ENCODE peak calls at places on chromosome 7, in nine cellular contexts. G is upper lobe of left lung; D is sigmoid colon; N is Karpas-422; M is CD8-positive, alpha-beta T cell; F is fibroblast of lung; V is K562; U is body of pancreas; L is transverse colon. P is an unnamed sample. For H3K27me3, the result is how much of the 10 kb centered on the place peaks cover.

GRCh38 chr7:108002726-108003590 is at the start of gene LAMB1:
- DNase-seq in G (peak), D (peak), N (no peak), M (no peak), F (peak), V (peak), U (peak), L (peak), P (no peak)

GRCh38 chr7:23205861-23206510 is 24.1 kb downstream of the NUP42 start:
- DNase-seq in G (peak), D (no peak), N (no peak), M (no peak), F (no peak), V (no peak), U (no peak), L (no peak), P (no peak)

GRCh38 chr7:117230276-117231046 is 92.4 kb downstream of the WNT2 start:
- DNase-seq in G (no peak), D (no peak), N (no peak), M (no peak), F (peak), V (no peak), U (no peak), L (no peak), P (no peak)

GRCh38 chr7:38411404-38411803 is 138.0 kb upstream of the TARP start:
- DNase-seq in G (no peak), D (no peak), N (peak), M (no peak), F (no peak), V (peak), U (no peak), L (no peak), P (no peak)

GRCh38 chr7:73358590-73359275 is 30.8 kb downstream of the FKBP6 start:
- DNase-seq in G (no peak), D (no peak), N (no peak), M (no peak), F (no peak), V (no peak), U (no peak), L (no peak), P (no peak)

GRCh38 chr7:87899258-87899657 is 23.0 kb downstream of the DBF4 start:
- DNase-seq in G (no peak), D (no peak), N (no peak), M (no peak), F (no peak), V (no peak), U (no peak), L (no peak), P (no peak)

GRCh38 chr7:102415685-102416225 is 17.6 kb upstream of the ORAI2 start:
- DNase-seq in G (peak), D (no peak), N (no peak), M (peak), F (no peak), V (peak), U (no peak), L (peak), P (no peak)

GRCh38 chr7:92276486-92276885 is 30.7 kb downstream of the ANKIB1 start:
- DNase-seq in G (no peak), D (no peak), N (peak), M (no peak), F (no peak), V (no peak), U (no peak), L (no peak), P (no peak)

GRCh38 chr7:25951414-25952276 is 200.4 kb upstream of the NFE2L3 start:
- DNase-seq in G (no peak), D (peak), N (peak), M (no peak), F (peak), V (no peak), U (peak), L (no peak), P (no peak)

GRCh38 chr7:29607889-29608288 is 44.3 kb downstream of the PRR15 start:
- DNase-seq in G (no peak), D (no peak), N (peak), M (no peak), F (peak), V (no peak), U (no peak), L (no peak), P (no peak)

GRCh38 chr7:118080947-118081346 is 103.0 kb upstream of the LSM8 start:
- DNase-seq in G (no peak), D (no peak), N (no peak), M (no peak), F (peak), V (peak), U (no peak), L (no peak), P (no peak)

GRCh38 chr7:159125104-159125943 is 19.3 kb downstream of the VIPR2 start:
- DNase-seq in G (no peak), D (no peak), N (peak), M (no peak), F (no peak), V (no peak), U (peak), L (no peak), P (no peak)

GRCh38 chr7:92641921-92642511 is 51.8 kb upstream of the FAM133B start:
- DNase-seq in G (no peak), D (no peak), N (no peak), M (peak), F (peak), V (no peak), U (no peak), L (no peak), P (no peak)

GRCh38 chr7:102009628-102010027 is 192.2 kb downstream of the CUX1 start:
- DNase-seq in G (no peak), D (no peak), N (no peak), M (no peak), F (no peak), V (no peak), U (no peak), L (no peak), P (no peak)

GRCh38 chr7:91185771-91186170 is 78.5 kb upstream of the FZD1 start:
- DNase-seq in G (no peak), D (no peak), N (no peak), M (no peak), F (no peak), V (no peak), U (no peak), L (no peak), P (no peak)

GRCh38 chr7:91187061-91187460 is 77.2 kb upstream of the FZD1 start:
- DNase-seq in G (no peak), D (no peak), N (no peak), M (no peak), F (no peak), V (no peak), U (no peak), L (no peak), P (no peak)

GRCh38 chr7:91181949-91182348 is 82.3 kb upstream of the FZD1 start:
- DNase-seq in G (no peak), D (no peak), N (no peak), M (no peak), F (no peak), V (no peak), U (no peak), L (no peak), P (no peak)

GRCh38 chr7:91183408-91183807 is 80.8 kb upstream of the FZD1 start:
- DNase-seq in G (no peak), D (no peak), N (no peak), M (no peak), F (no peak), V (no peak), U (no peak), L (no peak), P (no peak)

DNA sequence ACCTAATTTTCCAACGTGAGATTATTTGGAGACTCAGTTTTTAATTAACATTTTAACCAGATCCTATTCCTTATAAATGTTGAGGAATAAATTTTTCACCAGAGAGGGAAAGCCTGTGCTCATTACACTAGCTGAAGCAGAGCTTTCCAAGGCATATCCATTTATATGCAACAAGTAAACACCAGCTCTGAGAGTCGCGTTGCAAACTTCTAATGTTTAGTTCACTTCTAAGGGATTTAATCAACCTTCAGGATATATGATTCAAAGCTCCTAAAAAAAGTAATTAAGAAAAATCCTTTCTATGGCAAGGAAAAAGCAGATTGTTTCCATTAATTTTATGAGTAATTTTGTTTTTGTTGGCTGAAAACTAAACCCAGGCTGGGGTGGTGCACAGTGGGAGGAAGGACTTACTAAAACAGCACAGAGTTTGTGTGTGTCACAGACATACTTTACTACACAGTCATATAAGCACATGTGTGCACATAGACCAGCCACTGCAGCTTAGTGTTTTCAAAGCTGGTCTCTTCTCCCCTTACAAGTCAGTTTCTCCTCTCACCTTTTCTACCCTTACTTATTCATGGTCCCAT is 81.3 kb upstream of the FZD1 start:
- DNase-seq in G (no peak), D (no peak), N (no peak), M (no peak), F (peak), V (no peak), U (no peak), L (no peak), P (no peak)
- H3K27ac ChIP-seq in G (no peak), D (no peak), N (no peak), M (no peak), F (peak), V (no peak), U (no peak), L (no peak), P (no peak)

DNA sequence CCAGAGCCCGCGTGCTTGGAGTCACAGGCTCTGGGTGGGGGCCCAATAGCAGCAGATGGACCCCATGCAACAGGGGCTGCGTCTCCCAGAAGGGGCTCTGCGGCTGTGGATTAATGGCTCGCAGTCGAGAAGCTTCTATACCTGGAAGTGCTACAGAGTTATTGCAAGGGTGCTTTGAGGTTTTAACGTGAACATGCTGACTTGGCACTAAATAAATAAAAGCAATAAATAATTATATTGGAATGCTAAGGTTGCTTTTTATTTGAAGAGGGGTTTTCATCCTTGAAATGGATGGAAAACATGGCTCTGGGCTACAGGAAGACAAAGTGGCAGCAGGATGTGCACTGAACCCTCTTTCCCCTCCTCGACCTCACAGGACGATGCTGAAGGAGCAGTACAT is 122.4 kb downstream of the PAXIP1 start:
- DNase-seq in G (no peak), D (no peak), N (no peak), M (no peak), F (no peak), V (no peak), U (no peak), L (no peak), P (no peak)
- H3K27me3 ChIP-seq in G (under half), D (under half), N (under half), M (under half), F (under half), V (under half), U (under half), L (under half), P (under half)

DNA sequence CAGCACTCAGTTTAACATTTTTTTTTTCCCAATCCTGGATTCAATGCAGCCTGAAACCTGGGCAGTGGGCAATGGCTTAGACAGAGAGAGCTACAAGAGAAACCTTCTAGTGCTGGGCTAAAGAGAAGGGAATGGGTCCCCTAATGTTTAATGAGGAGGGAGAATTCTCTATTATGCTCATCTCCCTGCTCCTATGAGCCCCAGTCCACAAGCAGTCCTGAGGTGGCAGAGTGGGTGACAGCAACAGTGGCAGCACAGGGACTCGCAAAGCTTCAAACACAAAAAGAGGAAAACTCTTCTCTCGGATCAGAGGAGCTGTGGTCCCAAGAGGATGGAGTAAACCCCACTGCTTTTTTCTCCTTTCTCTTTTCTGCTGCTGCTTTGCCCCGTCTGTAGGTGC is 36.5 kb downstream of the COBL start:
- DNase-seq in G (no peak), D (no peak), N (no peak), M (no peak), F (no peak), V (no peak), U (no peak), L (no peak), P (no peak)
- H3K27ac ChIP-seq in G (no peak), D (no peak), N (no peak), M (no peak), F (no peak), V (no peak), U (no peak), L (no peak), P (no peak)

DNA sequence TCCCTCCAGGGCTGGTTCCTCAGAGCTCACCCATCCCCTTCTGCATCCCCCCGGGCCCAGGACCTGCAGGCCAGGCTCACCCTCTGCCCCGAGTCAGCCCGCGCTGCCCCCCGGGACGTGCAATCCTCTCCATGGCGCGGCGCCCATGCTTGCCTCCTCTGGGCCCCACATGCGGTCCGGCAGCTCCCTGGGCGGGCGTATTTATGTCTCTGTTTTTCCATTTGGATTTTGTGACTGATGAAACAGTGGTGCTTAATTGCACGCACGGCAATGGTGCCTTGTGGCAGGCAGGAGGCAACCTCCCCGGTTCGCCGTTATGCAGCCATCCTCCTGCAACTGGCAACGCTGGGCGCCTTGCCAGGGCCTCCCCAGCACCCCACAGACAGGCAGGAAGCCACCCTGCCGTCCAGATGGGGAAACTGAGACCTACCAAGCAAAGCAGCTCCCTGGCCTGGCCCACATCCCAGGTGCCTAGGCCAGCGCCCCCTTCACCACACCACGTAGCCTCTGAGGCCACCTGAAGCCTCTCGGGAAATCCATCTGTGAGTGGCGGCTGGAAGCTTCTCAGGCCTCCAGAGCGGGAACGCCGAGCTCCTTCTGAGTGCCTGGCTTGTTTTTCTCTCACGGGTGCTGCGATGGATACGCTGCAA is 58.5 kb downstream of the UNCX start:
- DNase-seq in G (peak), D (no peak), N (no peak), M (no peak), F (peak), V (no peak), U (no peak), L (no peak), P (no peak)
- H3K27me3 ChIP-seq in G (under half), D (half or more), N (under half), M (under half), F (under half), V (under half), U (under half), L (half or more), P (under half)

DNA sequence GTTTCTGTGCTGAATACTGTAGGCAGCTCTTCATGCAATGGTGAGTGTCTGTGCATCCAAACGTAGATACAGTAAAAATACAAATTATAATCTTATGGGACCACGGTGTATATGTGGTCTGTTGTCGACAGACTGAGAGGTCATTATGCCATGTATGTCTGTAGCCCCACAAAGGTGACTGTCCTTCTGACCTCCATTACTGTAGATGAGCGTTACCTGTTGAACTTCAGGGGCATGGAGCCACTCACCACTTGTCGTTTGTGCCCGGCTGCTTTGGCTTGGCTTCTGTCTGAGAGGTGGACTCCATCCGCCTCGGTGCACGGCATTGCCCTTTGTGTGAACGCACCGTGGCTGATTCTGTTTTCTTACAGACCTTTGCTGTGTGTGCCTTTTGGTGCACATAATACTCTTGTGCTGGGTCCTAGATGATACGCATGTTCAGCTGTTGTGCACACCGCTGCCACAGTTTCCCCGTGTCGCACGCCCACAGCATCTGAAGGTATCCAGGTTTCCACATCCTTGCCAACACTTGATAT is 2.9 kb downstream of the UBE3C start:
- DNase-seq in G (no peak), D (no peak), N (no peak), M (no peak), F (no peak), V (no peak), U (no peak), L (no peak), P (no peak)
- H3K27ac ChIP-seq in G (no peak), D (no peak), N (no peak), M (no peak), F (no peak), V (no peak), U (no peak), L (no peak), P (no peak)

P was measured in esophagus squamous epithelium.